ENCODE peak calls at places on chromosome 16, in nine cellular contexts. F is IMR-90, K is left lung, B is mucosa of descending colon, A is hepatocyte, T is heart right ventricle, G is HCT116, R is pancreas, E is MM.1S. U is an unnamed sample. For H3K36me3 and H3K4me1, the result is how much of the 10 kb centered on the place peaks cover.

GRCh38 chr16:14013571-14014283 is 57.4 kb upstream of the MRTFB start:
- DNase-seq in F (peak), K (no peak), B (no peak), A (peak), T (no peak), G (no peak), R (no peak), E (no peak), U (no peak)

GRCh38 chr16:3980311-3981111 is 100.0 kb upstream of the CREBBP start:
- DNase-seq in F (peak), K (no peak), B (no peak), A (peak), T (no peak), G (no peak), R (no peak), E (no peak), U (no peak)

GRCh38 chr16:79096246-79096645 is 504.3 kb downstream of the MAF start:
- DNase-seq in F (no peak), K (no peak), B (no peak), A (no peak), T (no peak), G (no peak), R (no peak), E (no peak), U (no peak)

GRCh38 chr16:58366247-58367031 is 25.8 kb upstream of the GINS3 start:
- DNase-seq in F (peak), K (no peak), B (no peak), A (peak), T (no peak), G (no peak), R (no peak), E (no peak), U (no peak)

GRCh38 chr16:66842765-66843164 is 1.4 kb upstream of the CA7 start:
- DNase-seq in F (peak), K (no peak), B (no peak), A (no peak), T (no peak), G (no peak), R (peak), E (no peak), U (no peak)

GRCh38 chr16:695355-696089 is 5.3 kb upstream of the WDR24 start:
- DNase-seq in F (no peak), K (peak), B (peak), A (no peak), T (no peak), G (no peak), R (no peak), E (no peak), U (peak)

GRCh38 chr16:23579371-23579770 is 16.7 kb downstream of the NDUFAB1 start:
- DNase-seq in F (no peak), K (no peak), B (no peak), A (no peak), T (no peak), G (no peak), R (no peak), E (no peak), U (no peak)

GRCh38 chr16:567362-568256 is 804 bp downstream of the NHLRC4 start:
- DNase-seq in F (no peak), K (no peak), B (no peak), A (no peak), T (no peak), G (no peak), R (no peak), E (no peak), U (no peak)

GRCh38 chr16:30867747-30868146 is 26.1 kb downstream of the BCL7C start:
- DNase-seq in F (no peak), K (no peak), B (no peak), A (peak), T (no peak), G (no peak), R (no peak), E (no peak), U (no peak)

GRCh38 chr16:23557779-23558330 is 328 bp downstream of the UBFD1 start:
- DNase-seq in F (peak), K (no peak), B (no peak), A (peak), T (no peak), G (no peak), R (peak), E (peak), U (no peak)

GRCh38 chr16:57568173-57568678 is 25.8 kb downstream of the ADGRG5 start:
- DNase-seq in F (no peak), K (no peak), B (no peak), A (no peak), T (no peak), G (no peak), R (no peak), E (no peak), U (no peak)

GRCh38 chr16:5024632-5025031 is 9.1 kb downstream of the NAGPA start:
- DNase-seq in F (no peak), K (no peak), B (no peak), A (no peak), T (no peak), G (peak), R (no peak), E (peak), U (peak)

GRCh38 chr16:67150833-67151396 is at the start of gene B3GNT9:
- DNase-seq in F (peak), K (peak), B (peak), A (peak), T (peak), G (no peak), R (peak), E (peak), U (peak)

GRCh38 chr16:87207965-87208364 is 109.2 kb downstream of the C16orf95 start:
- DNase-seq in F (no peak), K (no peak), B (no peak), A (no peak), T (no peak), G (no peak), R (no peak), E (no peak), U (no peak)

GRCh38 chr16:26715969-26716368 is 350.8 kb upstream of the C16orf82 start:
- DNase-seq in F (no peak), K (no peak), B (no peak), A (no peak), T (no peak), G (no peak), R (no peak), E (no peak), U (no peak)

GRCh38 chr16:85103096-85104079 is 8.9 kb downstream of the CIBAR2 start:
- DNase-seq in F (no peak), K (no peak), B (no peak), A (no peak), T (no peak), G (no peak), R (no peak), E (no peak), U (no peak)

GRCh38 chr16:83994087-83994486 is 26.0 kb downstream of the NECAB2 start:
- DNase-seq in F (peak), K (peak), B (no peak), A (no peak), T (no peak), G (peak), R (no peak), E (no peak), U (peak)

GRCh38 chr16:84548971-84549844 is 44.7 kb upstream of the MEAK7 start:
- DNase-seq in F (no peak), K (no peak), B (no peak), A (no peak), T (no peak), G (no peak), R (no peak), E (no peak), U (no peak)

GRCh38 chr16:1746693-1747195 is 24.6 kb downstream of the NME3 start:
- DNase-seq in F (no peak), K (no peak), B (no peak), A (no peak), T (no peak), G (no peak), R (no peak), E (no peak), U (no peak)

GRCh38 chr16:57004387-57005250 is 15.3 kb downstream of the NLRC5 start:
- DNase-seq in F (no peak), K (no peak), B (no peak), A (no peak), T (no peak), G (no peak), R (no peak), E (no peak), U (peak)

GRCh38 chr16:85735946-85736345 is 14.9 kb downstream of the C16orf74 start:
- DNase-seq in F (no peak), K (no peak), B (no peak), A (no peak), T (no peak), G (no peak), R (no peak), E (no peak), U (no peak)

GRCh38 chr16:57115504-57116182 is 23.3 kb downstream of the CPNE2 start:
- DNase-seq in F (peak), K (no peak), B (no peak), A (peak), T (peak), G (no peak), R (no peak), E (no peak), U (no peak)

GRCh38 chr16:14240216-14240843 is 169.2 kb downstream of the MRTFB start:
- DNase-seq in F (no peak), K (no peak), B (no peak), A (peak), T (no peak), G (no peak), R (no peak), E (no peak), U (peak)

GRCh38 chr16:67022531-67023214 is 6.3 kb upstream of the CBFB start:
- DNase-seq in F (no peak), K (peak), B (no peak), A (no peak), T (no peak), G (no peak), R (no peak), E (no peak), U (peak)

GRCh38 chr16:69880640-69881133 is 70.4 kb upstream of the CLEC18A start:
- DNase-seq in F (peak), K (no peak), B (no peak), A (no peak), T (no peak), G (no peak), R (no peak), E (no peak), U (no peak)

GRCh38 chr16:79437764-79438728 is 162.5 kb downstream of the MAF start:
- DNase-seq in F (no peak), K (no peak), B (no peak), A (peak), T (peak), G (no peak), R (no peak), E (no peak), U (no peak)

GRCh38 chr16:49789617-49790016 is 66.3 kb downstream of the ZNF423 start:
- DNase-seq in F (no peak), K (no peak), B (no peak), A (no peak), T (no peak), G (no peak), R (no peak), E (no peak), U (no peak)
- H3K36me3 ChIP-seq in F (under half), K (under half), B (under half), A (under half), T (under half), G (under half), R (under half), E (under half), U (under half)

DNA sequence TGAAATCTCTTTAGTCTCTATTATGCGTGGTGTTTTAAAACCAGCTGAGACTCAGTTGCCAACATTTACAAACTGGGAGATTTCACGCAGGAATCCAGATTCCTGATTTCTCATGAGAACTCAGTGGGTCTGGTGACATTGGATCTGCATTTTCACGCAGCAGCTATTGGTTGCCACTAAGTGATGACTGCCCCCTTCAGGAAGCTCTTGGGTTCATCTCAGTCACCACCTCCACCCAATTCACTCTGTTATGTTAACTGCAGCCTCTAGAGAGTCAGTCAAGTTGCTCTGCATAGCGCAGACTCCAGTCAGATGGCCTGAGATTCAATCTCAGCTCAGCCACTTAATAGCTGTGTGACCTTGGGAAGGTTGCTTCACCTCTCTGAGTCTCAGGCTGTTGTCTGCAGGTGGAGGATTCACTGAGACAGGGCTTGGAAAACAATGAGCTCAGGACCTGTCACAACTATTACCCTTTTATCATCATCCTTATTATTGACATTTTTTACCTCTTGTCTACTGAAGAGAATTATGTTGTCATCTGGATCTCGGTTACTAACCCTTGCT is 6.4 kb downstream of the SHISA9 start:
- DNase-seq in F (no peak), K (no peak), B (no peak), A (no peak), T (no peak), G (no peak), R (no peak), E (no peak), U (no peak)
- TF ChIP-seq CTCF in F (no peak), K (no peak), B (no peak), A (no peak), T (no peak), G (peak), R (no peak), E (no peak), U (no peak)

DNA sequence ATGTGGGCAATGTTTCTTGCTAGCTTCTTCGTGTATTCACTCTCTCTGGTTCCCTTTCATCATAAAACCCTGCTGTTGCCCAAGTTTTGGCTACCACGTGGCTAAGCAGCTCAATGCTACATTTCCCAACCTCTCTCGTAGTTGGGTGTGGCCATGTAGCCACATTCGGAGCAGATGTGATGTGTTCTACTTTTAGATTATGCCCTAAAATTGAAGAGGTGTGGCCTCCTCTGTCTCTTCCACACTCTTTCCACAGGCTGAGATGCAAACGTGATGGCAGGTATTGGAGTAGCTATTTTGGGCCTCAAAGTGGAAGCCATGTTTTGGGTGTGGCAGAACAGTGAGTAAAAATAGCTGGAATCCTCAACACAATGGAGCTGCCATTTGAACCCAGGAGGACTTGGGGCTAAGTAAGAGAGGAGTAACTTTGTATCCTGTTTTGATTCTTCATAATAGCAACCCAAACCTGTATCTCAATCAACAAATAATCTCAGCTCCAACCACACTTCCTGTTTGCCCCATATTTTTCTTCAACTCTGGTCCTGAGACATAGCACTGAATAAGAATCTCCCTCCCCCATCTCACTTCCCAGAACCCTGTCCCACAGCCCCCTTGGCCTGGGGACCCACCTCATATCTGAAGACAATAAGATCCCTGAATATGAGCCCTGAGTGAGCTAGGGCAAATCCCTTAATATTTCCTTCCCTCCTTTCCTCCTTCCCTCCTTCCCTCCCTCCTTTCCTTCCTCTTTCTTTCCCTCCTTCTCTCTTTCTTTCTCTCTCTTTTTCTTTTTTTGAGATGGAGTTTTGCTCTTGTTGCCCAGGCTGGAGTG is 4.0 kb downstream of the NUPR1 start:
- DNase-seq in F (no peak), K (peak), B (no peak), A (no peak), T (no peak), G (no peak), R (no peak), E (no peak), U (no peak)
- H3K4me1 ChIP-seq in F (under half), K (under half), B (under half), A (under half), T (half or more), G (under half), R (under half), E (under half), U (under half)

GRCh38 chr16:71645450-71645849 is 19.5 kb downstream of the MARVELD3 start:
- DNase-seq in F (peak), K (no peak), B (no peak), A (peak), T (no peak), G (no peak), R (no peak), E (peak), U (no peak)
- H3K36me3 ChIP-seq in F (under half), K (under half), B (under half), A (under half), T (half or more), G (under half), R (under half), E (under half), U (under half)

GRCh38 chr16:81353895-81354294 is 39.1 kb downstream of the GAN start:
- DNase-seq in F (no peak), K (no peak), B (no peak), A (no peak), T (no peak), G (no peak), R (no peak), E (no peak), U (no peak)

GRCh38 chr16:81347425-81347824 is 32.7 kb downstream of the GAN start:
- DNase-seq in F (no peak), K (no peak), B (no peak), A (no peak), T (no peak), G (no peak), R (no peak), E (no peak), U (no peak)

GRCh38 chr16:81350306-81350615 is 35.5 kb downstream of the GAN start:
- DNase-seq in F (peak), K (no peak), B (no peak), A (no peak), T (no peak), G (no peak), R (no peak), E (no peak), U (no peak)

GRCh38 chr16:81349608-81350305 is 35.0 kb downstream of the GAN start:
- DNase-seq in F (peak), K (no peak), B (no peak), A (no peak), T (no peak), G (no peak), R (no peak), E (no peak), U (no peak)
- TF ChIP-seq CTCF in F (no peak), K (no peak), B (no peak), A (no peak), T (no peak), G (no peak), R (no peak), E (no peak), U (no peak)

GRCh38 chr16:88302666-88303065 is 80.1 kb upstream of the ZNF469 start:
- DNase-seq in F (no peak), K (no peak), B (no peak), A (no peak), T (no peak), G (no peak), R (no peak), E (no peak), U (no peak)

GRCh38 chr16:88303405-88303804 is 79.4 kb upstream of the ZNF469 start:
- DNase-seq in F (no peak), K (no peak), B (peak), A (no peak), T (no peak), G (no peak), R (no peak), E (no peak), U (no peak)

GRCh38 chr16:88300463-88300835 is 82.3 kb upstream of the ZNF469 start:
- DNase-seq in F (no peak), K (no peak), B (peak), A (no peak), T (no peak), G (no peak), R (no peak), E (no peak), U (no peak)

GRCh38 chr16:88301431-88301830 is 81.3 kb upstream of the ZNF469 start:
- DNase-seq in F (no peak), K (no peak), B (peak), A (no peak), T (no peak), G (no peak), R (no peak), E (no peak), U (no peak)

DNA sequence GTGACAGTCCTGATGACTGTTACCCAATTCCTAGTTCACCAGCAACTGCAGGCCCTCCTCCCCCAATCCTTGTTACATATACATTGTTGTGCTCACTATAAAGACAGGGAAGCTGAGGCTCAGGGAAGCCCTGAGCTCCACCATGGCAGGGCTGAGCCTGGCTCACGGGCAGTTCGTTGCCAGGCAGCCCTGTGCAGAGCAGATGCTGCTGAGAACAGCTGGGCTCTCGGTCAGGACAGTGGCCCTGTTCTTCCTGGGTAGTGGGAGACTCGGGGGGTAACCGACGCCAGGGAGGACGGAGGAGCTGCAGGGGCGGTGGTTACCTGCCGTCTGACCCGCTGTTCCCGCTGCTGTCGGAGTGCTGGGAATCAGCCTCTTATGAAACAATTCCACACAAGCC is 80.9 kb upstream of the ZNF469 start:
- DNase-seq in F (no peak), K (no peak), B (peak), A (no peak), T (no peak), G (no peak), R (no peak), E (no peak), U (no peak)
- H3K4me1 ChIP-seq in F (half or more), K (under half), B (under half), A (under half), T (under half), G (under half), R (under half), E (under half), U (under half)

GRCh38 chr16:53285236-53285635 is 149.0 kb upstream of the RBL2 start:
- DNase-seq in F (no peak), K (no peak), B (no peak), A (no peak), T (no peak), G (no peak), R (no peak), E (no peak), U (no peak)

GRCh38 chr16:53282328-53282727 is 151.9 kb upstream of the RBL2 start:
- DNase-seq in F (no peak), K (no peak), B (no peak), A (no peak), T (no peak), G (no peak), R (no peak), E (no peak), U (no peak)

GRCh38 chr16:53281280-53281679 is 153.0 kb upstream of the RBL2 start:
- DNase-seq in F (no peak), K (no peak), B (no peak), A (no peak), T (no peak), G (no peak), R (no peak), E (no peak), U (no peak)

GRCh38 chr16:53282975-53283946 is 151.0 kb upstream of the RBL2 start:
- DNase-seq in F (peak), K (no peak), B (no peak), A (peak), T (no peak), G (peak), R (no peak), E (peak), U (peak)

DNA sequence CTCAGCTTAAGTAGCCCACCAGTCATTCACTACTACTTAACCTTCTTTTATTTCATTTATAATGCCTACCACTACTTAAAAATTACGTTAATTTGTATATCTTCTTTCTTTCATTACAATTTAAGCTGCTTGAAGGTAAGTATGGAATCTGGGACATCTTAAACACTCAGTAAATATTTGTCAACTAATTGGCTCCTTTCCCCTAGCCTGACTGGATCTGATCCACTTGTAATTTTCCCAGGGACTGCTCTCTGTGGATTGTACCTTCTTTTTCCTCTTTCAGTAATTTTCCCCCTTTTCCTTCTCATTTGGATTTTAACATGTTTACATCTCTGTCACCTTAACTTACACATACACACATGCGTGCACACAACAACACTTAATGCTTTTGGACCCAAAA is 152.4 kb upstream of the RBL2 start:
- DNase-seq in F (no peak), K (no peak), B (no peak), A (no peak), T (no peak), G (no peak), R (no peak), E (no peak), U (no peak)
- H3K36me3 ChIP-seq in F (under half), K (half or more), B (under half), A (under half), T (half or more), G (under half), R (under half), E (under half), U (under half)

GRCh38 chr16:21283521-21284289 is 5.6 kb upstream of the CRYM start:
- DNase-seq in F (peak), K (peak), B (peak), A (peak), T (peak), G (no peak), R (peak), E (no peak), U (peak)
- TF ChIP-seq CTCF in F (peak), K (no peak), B (peak), A (peak), T (peak), G (peak), R (no peak), E (no peak), U (peak)

U was measured in Caco-2.